ENCODE peak calls at places on chromosomes 12 and 14, in eight cellular contexts. D is SK-N-MC, W is lung, B is psoas muscle, P is transverse colon, S is mesendoderm, T is ovary, Y is GM06990. F is an unnamed sample.

GRCh38 chr14:45252356-45253069 is 489 bp downstream of the MIS18BP1 start:
- DNase-seq in B (no peak), P (no peak), T (no peak), D (no peak), W (no peak), S (peak), Y (peak), F (peak)

GRCh38 chr14:43003845-43004244 is 1397.2 kb downstream of the LRFN5 start:
- DNase-seq in P (no peak), T (no peak), Y (no peak), W (no peak), D (no peak), B (no peak), S (peak), F (peak)

GRCh38 chr12:10716704-10717315 is 6.3 kb downstream of the YBX3 start:
- DNase-seq in P (peak), Y (no peak), D (no peak), B (peak), T (peak), W (peak), S (peak), F (no peak)

GRCh38 chr12:118061011-118061875 is at the start of gene WSB2:
- DNase-seq in D (no peak), T (peak), W (peak), Y (peak), B (peak), P (peak), S (peak), F (no peak)

GRCh38 chr12:63869656-63870055 is 25.2 kb downstream of the SRGAP1 start:
- DNase-seq in P (no peak), W (no peak), T (no peak), B (no peak), Y (no peak), D (no peak), S (no peak), F (no peak)

GRCh38 chr14:104968153-104968527 is 10.0 kb downstream of the AHNAK2 start:
- DNase-seq in T (peak), D (no peak), B (peak), Y (no peak), S (peak), W (peak), P (peak), F (no peak)

GRCh38 chr12:100384549-100384916 is 27.7 kb downstream of the SLC17A8 start:
- DNase-seq in W (no peak), B (no peak), T (no peak), D (no peak), P (no peak), Y (no peak), S (no peak), F (no peak)

GRCh38 chr12:88153959-88154358 is 11.9 kb downstream of the TMTC3 start:
- DNase-seq in D (peak), B (no peak), S (no peak), W (no peak), Y (no peak), T (no peak), P (no peak), F (no peak)

GRCh38 chr12:121799842-121800693 is 3.7 kb upstream of the SETD1B start:
- DNase-seq in T (peak), Y (peak), S (peak), D (no peak), P (peak), B (peak), W (peak), F (no peak)

GRCh38 chr14:22849212-22849819 is 12.9 kb downstream of the MMP14 start:
- DNase-seq in W (no peak), Y (no peak), S (no peak), P (peak), T (peak), B (peak), D (no peak), F (no peak)

DNA sequence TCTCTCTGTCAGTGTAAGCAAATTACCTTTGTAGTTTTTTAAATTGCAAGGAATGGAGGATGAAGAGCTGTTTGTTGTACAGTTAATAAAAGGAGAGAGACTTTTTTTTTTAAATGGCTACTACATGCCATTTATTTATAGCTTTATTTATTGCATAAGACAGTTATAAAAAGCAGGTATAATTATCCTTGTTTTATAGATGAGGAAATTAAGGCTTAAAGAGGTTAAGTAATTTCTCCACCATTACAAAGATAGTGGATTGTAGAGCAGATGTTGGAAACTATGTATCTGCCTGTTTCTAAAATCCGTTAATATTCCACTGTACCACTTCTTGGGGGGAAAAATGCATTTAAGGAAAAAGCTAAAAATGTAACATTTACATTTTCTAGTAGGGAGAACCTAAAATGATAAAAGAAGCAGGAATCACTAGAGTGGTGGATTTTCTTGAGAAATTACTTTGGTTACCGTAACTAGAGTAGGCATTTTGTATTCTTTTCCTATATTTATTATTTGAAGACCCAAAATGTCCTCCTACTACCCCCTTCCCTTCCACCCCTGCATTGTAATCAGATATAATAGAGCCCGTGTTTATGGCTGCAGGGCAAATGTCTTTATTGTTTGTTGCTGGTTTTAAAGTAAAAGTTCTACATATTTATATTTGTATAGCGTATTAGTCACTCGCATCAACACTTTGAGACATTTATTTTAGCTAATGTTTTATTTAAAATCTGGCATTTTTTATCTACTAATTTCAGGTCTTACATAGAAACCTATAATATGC is 2.3 kb downstream of the SNAPC1 start:
- DNase-seq in D (no peak), B (no peak), Y (no peak), T (no peak), P (no peak), S (peak), W (no peak), F (no peak)
- H3K4me3 ChIP-seq in D (peak), B (peak), Y (no peak), T (no peak), P (no peak), S (no peak), W (no peak), F (no peak)

GRCh38 chr14:77541905-77542304 is 43.3 kb upstream of the ISM2 start:
- DNase-seq in W (no peak), T (no peak), D (no peak), S (no peak), Y (no peak), P (no peak), B (no peak), F (no peak)
- H3K4me3 ChIP-seq in W (no peak), T (no peak), D (peak), S (no peak), Y (no peak), P (no peak), B (no peak), F (no peak)

DNA sequence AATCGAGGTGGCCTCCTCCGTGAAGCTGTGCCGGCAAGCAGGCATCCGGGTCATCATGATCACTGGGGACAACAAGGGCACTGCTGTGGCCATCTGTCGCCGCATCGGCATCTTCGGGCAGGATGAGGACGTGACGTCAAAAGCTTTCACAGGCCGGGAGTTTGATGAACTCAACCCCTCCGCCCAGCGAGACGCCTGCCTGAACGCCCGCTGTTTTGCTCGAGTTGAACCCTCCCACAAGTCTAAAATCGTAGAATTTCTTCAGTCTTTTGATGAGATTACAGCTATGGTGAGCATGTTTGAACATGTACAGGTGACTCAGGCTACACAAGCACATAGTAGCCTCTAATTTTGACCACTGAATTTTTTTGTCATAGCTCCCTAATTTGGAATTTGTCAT is 59.7 kb downstream of the ATP2A2 start:
- DNase-seq in B (no peak), P (no peak), W (no peak), S (no peak), D (no peak), Y (no peak), T (no peak), F (no peak)
- H3K4me3 ChIP-seq in B (no peak), P (no peak), W (no peak), S (no peak), D (no peak), Y (no peak), T (no peak), F (no peak)

DNA sequence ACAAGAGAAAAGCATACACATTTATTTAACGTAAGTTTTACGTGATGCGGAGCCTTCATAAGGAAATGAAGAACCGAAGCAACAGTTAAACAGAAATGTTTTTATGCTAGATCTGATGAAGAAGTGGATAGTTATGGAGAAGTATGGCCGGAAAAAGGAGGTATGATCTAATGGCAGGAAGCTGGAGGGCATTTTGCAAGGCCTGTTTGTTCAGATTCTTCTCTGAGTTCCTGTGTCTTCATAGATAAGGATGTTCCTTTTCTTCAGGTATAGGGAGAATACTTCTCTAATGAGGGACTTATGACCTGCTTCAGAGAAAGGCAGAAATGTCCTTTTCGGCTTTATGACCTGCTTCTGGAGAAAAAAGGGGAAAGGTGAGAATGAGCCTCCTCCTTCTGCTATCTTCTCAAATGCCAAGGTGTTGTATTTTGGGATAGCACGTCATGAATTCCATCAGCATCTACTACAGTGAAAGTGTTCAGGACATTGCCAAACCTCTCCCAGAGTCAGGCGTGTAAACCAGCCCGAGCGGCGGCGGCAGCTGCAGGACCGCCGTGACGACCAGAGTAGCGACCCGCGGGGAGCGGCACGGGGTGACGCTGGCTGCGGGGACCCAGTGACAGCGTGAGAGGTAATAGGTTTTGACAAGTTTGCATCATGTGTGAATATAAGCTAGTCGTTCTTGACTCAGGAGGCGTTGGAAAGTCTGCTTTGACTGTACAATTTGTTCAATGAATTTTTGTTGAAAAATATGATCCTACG is 33.7 kb upstream of the SGPP1 start:
- DNase-seq in Y (no peak), W (no peak), T (no peak), P (no peak), D (no peak), S (no peak), B (no peak), F (no peak)
- H3K4me3 ChIP-seq in Y (no peak), W (no peak), T (no peak), P (no peak), D (no peak), S (no peak), B (no peak), F (no peak)

GRCh38 chr12:135127-135526 is 68.6 kb downstream of the IQSEC3 start:
- DNase-seq in P (no peak), Y (no peak), D (no peak), W (no peak), T (no peak), B (no peak), S (no peak), F (no peak)

GRCh38 chr12:143964-144649 is 69.8 kb downstream of the SLC6A12 start:
- DNase-seq in B (no peak), T (no peak), D (no peak), S (no peak), Y (no peak), W (no peak), P (peak), F (no peak)

GRCh38 chr12:138898-139534 is 72.4 kb downstream of the IQSEC3 start:
- DNase-seq in W (no peak), P (no peak), Y (no peak), T (no peak), B (peak), S (peak), D (no peak), F (no peak)

GRCh38 chr12:139585-139984 is 73.0 kb downstream of the IQSEC3 start:
- DNase-seq in Y (no peak), B (no peak), P (no peak), T (no peak), S (peak), W (no peak), D (no peak), F (no peak)

GRCh38 chr12:138171-138897 is 71.8 kb downstream of the IQSEC3 start:
- DNase-seq in Y (no peak), W (no peak), S (no peak), T (no peak), D (no peak), P (no peak), B (no peak), F (no peak)
- H3K4me3 ChIP-seq in Y (no peak), W (no peak), S (no peak), T (peak), D (no peak), P (peak), B (peak), F (no peak)

DNA sequence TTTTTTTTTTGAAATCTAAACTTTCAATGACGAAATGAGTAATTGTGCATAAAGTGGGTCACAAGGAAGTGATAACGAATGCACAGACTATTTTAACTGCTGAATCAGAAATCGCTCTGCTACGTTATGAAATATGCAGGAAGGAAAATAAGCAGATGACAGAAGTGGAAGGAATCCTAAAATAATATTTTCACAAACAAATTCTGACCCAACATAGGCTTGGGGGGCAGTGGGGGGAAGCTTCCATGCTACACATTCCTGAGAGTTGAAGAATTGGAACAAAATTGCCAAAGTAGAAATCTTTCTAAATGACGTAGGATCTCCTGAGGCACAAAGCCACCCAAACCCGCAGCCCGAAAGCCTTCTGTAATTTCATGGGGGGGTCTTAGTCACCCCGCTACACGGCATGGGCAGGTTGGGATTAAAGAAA is 89.7 kb downstream of the ARF6 start:
- DNase-seq in P (no peak), S (no peak), W (no peak), D (no peak), T (no peak), Y (no peak), B (peak), F (no peak)
- H3K4me3 ChIP-seq in P (no peak), S (no peak), W (no peak), D (peak), T (no peak), Y (no peak), B (no peak), F (no peak)

GRCh38 chr12:92991134-92991533 is 62.0 kb upstream of the EEA1 start:
- DNase-seq in P (no peak), Y (no peak), D (no peak), T (no peak), W (no peak), B (no peak), S (no peak), F (no peak)

GRCh38 chr12:92988622-92989130 is 59.6 kb upstream of the EEA1 start:
- DNase-seq in T (no peak), B (no peak), S (no peak), D (no peak), P (no peak), W (no peak), Y (no peak), F (no peak)

GRCh38 chr12:92989715-92990484 is 60.8 kb upstream of the EEA1 start:
- DNase-seq in D (no peak), Y (peak), W (no peak), P (no peak), S (peak), B (no peak), T (no peak), F (no peak)

GRCh38 chr12:92987362-92987761 is 58.3 kb upstream of the EEA1 start:
- DNase-seq in S (peak), T (peak), Y (peak), D (peak), B (no peak), W (no peak), P (no peak), F (peak)

GRCh38 chr12:92987846-92988621 is 58.9 kb upstream of the EEA1 start:
- DNase-seq in T (peak), S (peak), B (peak), D (no peak), P (peak), Y (peak), W (peak), F (no peak)
- H3K4me3 ChIP-seq in T (no peak), S (no peak), B (peak), D (peak), P (no peak), Y (peak), W (no peak), F (no peak)

GRCh38 chr14:21106191-21106505 is 5.3 kb downstream of the TMEM253 start:
- DNase-seq in D (no peak), Y (no peak), W (no peak), S (no peak), B (no peak), P (no peak), T (no peak), F (no peak)

GRCh38 chr14:21103710-21104447 is 3.0 kb downstream of the TMEM253 start:
- DNase-seq in S (peak), Y (peak), D (peak), T (peak), W (peak), B (peak), P (peak), F (peak)

GRCh38 chr14:21106506-21107359 is 5.9 kb downstream of the TMEM253 start:
- DNase-seq in T (peak), W (peak), P (peak), S (peak), D (peak), Y (no peak), B (peak), F (peak)

GRCh38 chr14:21104448-21105060 is 3.7 kb downstream of the TMEM253 start:
- DNase-seq in S (peak), B (peak), P (peak), T (peak), D (peak), Y (no peak), W (peak), F (peak)

DNA sequence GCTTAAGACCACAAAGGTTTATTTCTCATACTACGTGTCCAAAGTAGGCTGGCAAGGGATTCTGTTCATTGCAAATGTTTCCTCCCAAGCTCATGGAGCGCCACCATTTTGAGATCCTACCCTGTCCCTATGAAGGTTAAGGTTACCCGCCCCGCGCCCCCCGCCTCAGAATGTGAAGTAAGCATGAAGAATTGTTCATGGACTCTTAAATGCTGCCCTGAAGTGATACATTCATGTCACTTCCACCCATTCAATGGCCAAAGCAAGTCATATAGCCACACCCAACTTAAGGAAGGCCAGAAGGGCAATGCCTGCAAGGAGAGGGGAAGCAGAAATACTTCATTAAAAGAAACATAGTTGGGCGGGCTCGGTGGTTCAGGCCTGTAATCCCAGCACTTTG is 4.2 kb downstream of the TMEM253 start:
- DNase-seq in B (no peak), P (no peak), T (peak), S (no peak), W (no peak), Y (no peak), D (no peak), F (no peak)
- H3K4me3 ChIP-seq in B (peak), P (peak), T (no peak), S (no peak), W (no peak), Y (peak), D (peak), F (peak)